ENCODE peak calls at places on chromosomes 7 and 10, in nine cellular contexts. One of them, this sample, is unnamed.

GRCh38 chr7:18798018-18798906 is 302.7 kb downstream of the HDAC9 start:
- DNase-seq in type B pancreatic cell: no peak
- DNase-seq in C1 segment of cervical spinal cord: no peak
- DNase-seq in endothelial cell: no peak
- DNase-seq in AG04449: no peak
- DNase-seq in NCI-H2029: no peak
- DNase-seq in iris pigment epithelial cell: peak; percentile 36
- DNase-seq in CD8-positive, alpha-beta memory T cell: no peak
- DNase-seq in activated CD4-positive, alpha-beta T cell treated with anti-CD3 and anti-CD28 coated beads, Interleukin-2, amount 50 U/mL, for 1 hour: no peak
- DNase-seq in this sample: no peak

GRCh38 chr7:43700059-43700501 is 29.2 kb downstream of the COA1 start:
- DNase-seq in type B pancreatic cell: no peak
- DNase-seq in C1 segment of cervical spinal cord: no peak
- DNase-seq in endothelial cell: no peak
- DNase-seq in AG04449: no peak
- DNase-seq in NCI-H2029: peak; percentile 51
- DNase-seq in iris pigment epithelial cell: peak; percentile 78
- DNase-seq in CD8-positive, alpha-beta memory T cell: no peak
- DNase-seq in activated CD4-positive, alpha-beta T cell treated with anti-CD3 and anti-CD28 coated beads, Interleukin-2, amount 50 U/mL, for 1 hour: no peak
- DNase-seq in this sample: no peak

GRCh38 chr7:158934628-158935027 is 78.3 kb downstream of the DYNC2I1 start:
- DNase-seq in type B pancreatic cell: no peak
- DNase-seq in C1 segment of cervical spinal cord: no peak
- DNase-seq in endothelial cell: no peak
- DNase-seq in AG04449: no peak
- DNase-seq in NCI-H2029: no peak
- DNase-seq in iris pigment epithelial cell: no peak
- DNase-seq in CD8-positive, alpha-beta memory T cell: no peak
- DNase-seq in activated CD4-positive, alpha-beta T cell treated with anti-CD3 and anti-CD28 coated beads, Interleukin-2, amount 50 U/mL, for 1 hour: no peak
- DNase-seq in this sample: no peak

GRCh38 chr7:100371561-100372171 is 1.6 kb upstream of the PILRA start:
- DNase-seq in type B pancreatic cell: no peak
- DNase-seq in C1 segment of cervical spinal cord: no peak
- DNase-seq in endothelial cell: no peak
- DNase-seq in AG04449: no peak
- DNase-seq in NCI-H2029: no peak
- DNase-seq in iris pigment epithelial cell: no peak
- DNase-seq in CD8-positive, alpha-beta memory T cell: no peak
- DNase-seq in activated CD4-positive, alpha-beta T cell treated with anti-CD3 and anti-CD28 coated beads, Interleukin-2, amount 50 U/mL, for 1 hour: no peak
- DNase-seq in this sample: no peak

GRCh38 chr10:50605280-50606270 is 18.2 kb downstream of the SGMS1 start:
- DNase-seq in type B pancreatic cell: no peak
- DNase-seq in C1 segment of cervical spinal cord: no peak
- DNase-seq in endothelial cell: no peak
- DNase-seq in AG04449: peak; percentile 92
- DNase-seq in NCI-H2029: peak; percentile 15
- DNase-seq in iris pigment epithelial cell: peak; percentile 99
- DNase-seq in CD8-positive, alpha-beta memory T cell: no peak
- DNase-seq in activated CD4-positive, alpha-beta T cell treated with anti-CD3 and anti-CD28 coated beads, Interleukin-2, amount 50 U/mL, for 1 hour: no peak
- DNase-seq in this sample: peak; percentile 56

GRCh38 chr7:104767826-104768536 is 246.0 kb upstream of the KMT2E start:
- DNase-seq in type B pancreatic cell: no peak
- DNase-seq in C1 segment of cervical spinal cord: no peak
- DNase-seq in endothelial cell: no peak
- DNase-seq in AG04449: no peak
- DNase-seq in NCI-H2029: no peak
- DNase-seq in iris pigment epithelial cell: no peak
- DNase-seq in CD8-positive, alpha-beta memory T cell: no peak
- DNase-seq in activated CD4-positive, alpha-beta T cell treated with anti-CD3 and anti-CD28 coated beads, Interleukin-2, amount 50 U/mL, for 1 hour: no peak
- DNase-seq in this sample: no peak

GRCh38 chr7:1533569-1534329 is 3.2 kb downstream of the MAFK start:
- DNase-seq in type B pancreatic cell: no peak
- DNase-seq in C1 segment of cervical spinal cord: no peak
- DNase-seq in endothelial cell: no peak
- DNase-seq in AG04449: peak; percentile 65
- DNase-seq in NCI-H2029: no peak
- DNase-seq in iris pigment epithelial cell: peak; percentile 91
- DNase-seq in CD8-positive, alpha-beta memory T cell: no peak
- DNase-seq in activated CD4-positive, alpha-beta T cell treated with anti-CD3 and anti-CD28 coated beads, Interleukin-2, amount 50 U/mL, for 1 hour: no peak
- DNase-seq in this sample: no peak

GRCh38 chr7:106279425-106280182 is 5.2 kb downstream of the NAMPT start:
- DNase-seq in type B pancreatic cell: no peak
- DNase-seq in C1 segment of cervical spinal cord: no peak
- DNase-seq in endothelial cell: no peak
- DNase-seq in AG04449: no peak
- DNase-seq in NCI-H2029: no peak
- DNase-seq in iris pigment epithelial cell: no peak
- DNase-seq in CD8-positive, alpha-beta memory T cell: no peak
- DNase-seq in activated CD4-positive, alpha-beta T cell treated with anti-CD3 and anti-CD28 coated beads, Interleukin-2, amount 50 U/mL, for 1 hour: no peak
- DNase-seq in this sample: no peak

GRCh38 chr10:86164912-86165311 is 201.7 kb downstream of the GRID1 start:
- DNase-seq in type B pancreatic cell: no peak
- DNase-seq in C1 segment of cervical spinal cord: no peak
- DNase-seq in endothelial cell: no peak
- DNase-seq in AG04449: no peak
- DNase-seq in NCI-H2029: no peak
- DNase-seq in iris pigment epithelial cell: no peak
- DNase-seq in CD8-positive, alpha-beta memory T cell: no peak
- DNase-seq in activated CD4-positive, alpha-beta T cell treated with anti-CD3 and anti-CD28 coated beads, Interleukin-2, amount 50 U/mL, for 1 hour: no peak
- DNase-seq in this sample: no peak

GRCh38 chr10:5196613-5197234 is at the start of gene AKR1C4:
- DNase-seq in type B pancreatic cell: no peak
- DNase-seq in C1 segment of cervical spinal cord: no peak
- DNase-seq in endothelial cell: no peak
- DNase-seq in AG04449: no peak
- DNase-seq in NCI-H2029: no peak
- DNase-seq in iris pigment epithelial cell: no peak
- DNase-seq in CD8-positive, alpha-beta memory T cell: no peak
- DNase-seq in activated CD4-positive, alpha-beta T cell treated with anti-CD3 and anti-CD28 coated beads, Interleukin-2, amount 50 U/mL, for 1 hour: no peak
- DNase-seq in this sample: no peak

GRCh38 chr7:51009716-51010496 is 227.2 kb upstream of the GRB10 start:
- DNase-seq in type B pancreatic cell: no peak
- DNase-seq in C1 segment of cervical spinal cord: no peak
- DNase-seq in endothelial cell: no peak
- DNase-seq in AG04449: no peak
- DNase-seq in NCI-H2029: no peak
- DNase-seq in iris pigment epithelial cell: peak; percentile 53
- DNase-seq in CD8-positive, alpha-beta memory T cell: no peak
- DNase-seq in activated CD4-positive, alpha-beta T cell treated with anti-CD3 and anti-CD28 coated beads, Interleukin-2, amount 50 U/mL, for 1 hour: no peak
- DNase-seq in this sample: no peak

GRCh38 chr10:96700477-96701099 is 19.7 kb downstream of the PIK3AP1 start:
- DNase-seq in type B pancreatic cell: no peak
- DNase-seq in C1 segment of cervical spinal cord: no peak
- DNase-seq in endothelial cell: no peak
- DNase-seq in AG04449: no peak
- DNase-seq in NCI-H2029: no peak
- DNase-seq in iris pigment epithelial cell: no peak
- DNase-seq in CD8-positive, alpha-beta memory T cell: no peak
- DNase-seq in activated CD4-positive, alpha-beta T cell treated with anti-CD3 and anti-CD28 coated beads, Interleukin-2, amount 50 U/mL, for 1 hour: no peak
- DNase-seq in this sample: no peak

GRCh38 chr10:17025444-17026295 is 103.9 kb downstream of the CUBN start:
- DNase-seq in type B pancreatic cell: no peak
- DNase-seq in C1 segment of cervical spinal cord: no peak
- DNase-seq in endothelial cell: no peak
- DNase-seq in AG04449: peak; percentile 95
- DNase-seq in NCI-H2029: no peak
- DNase-seq in iris pigment epithelial cell: peak; percentile 99
- DNase-seq in CD8-positive, alpha-beta memory T cell: peak; percentile 26
- DNase-seq in activated CD4-positive, alpha-beta T cell treated with anti-CD3 and anti-CD28 coated beads, Interleukin-2, amount 50 U/mL, for 1 hour: peak; percentile 51
- DNase-seq in this sample: no peak

GRCh38 chr7:76225379-76225778 is 23.7 kb downstream of the SRRM3 start:
- DNase-seq in type B pancreatic cell: no peak
- DNase-seq in C1 segment of cervical spinal cord: no peak
- DNase-seq in endothelial cell: peak; percentile 62
- DNase-seq in AG04449: no peak
- DNase-seq in NCI-H2029: no peak
- DNase-seq in iris pigment epithelial cell: peak; percentile 23
- DNase-seq in CD8-positive, alpha-beta memory T cell: no peak
- DNase-seq in activated CD4-positive, alpha-beta T cell treated with anti-CD3 and anti-CD28 coated beads, Interleukin-2, amount 50 U/mL, for 1 hour: peak; percentile 18
- DNase-seq in this sample: no peak

GRCh38 chr7:4189151-4189570 is 492.9 kb upstream of the FOXK1 start:
- DNase-seq in type B pancreatic cell: no peak
- DNase-seq in C1 segment of cervical spinal cord: peak; percentile 72
- DNase-seq in endothelial cell: no peak
- DNase-seq in AG04449: peak; percentile 0
- DNase-seq in NCI-H2029: no peak
- DNase-seq in iris pigment epithelial cell: peak; percentile 21
- DNase-seq in CD8-positive, alpha-beta memory T cell: no peak
- DNase-seq in activated CD4-positive, alpha-beta T cell treated with anti-CD3 and anti-CD28 coated beads, Interleukin-2, amount 50 U/mL, for 1 hour: no peak
- DNase-seq in this sample: peak; percentile 41

GRCh38 chr10:123433539-123433938 is 232.6 kb upstream of the GPR26 start:
- DNase-seq in type B pancreatic cell: no peak
- DNase-seq in C1 segment of cervical spinal cord: no peak
- DNase-seq in endothelial cell: no peak
- DNase-seq in AG04449: no peak
- DNase-seq in NCI-H2029: no peak
- DNase-seq in iris pigment epithelial cell: no peak
- DNase-seq in CD8-positive, alpha-beta memory T cell: no peak
- DNase-seq in activated CD4-positive, alpha-beta T cell treated with anti-CD3 and anti-CD28 coated beads, Interleukin-2, amount 50 U/mL, for 1 hour: no peak
- DNase-seq in this sample: no peak

GRCh38 chr10:1612910-1613309 is 124.4 kb downstream of the ADARB2 start:
- DNase-seq in type B pancreatic cell: no peak
- DNase-seq in C1 segment of cervical spinal cord: no peak
- DNase-seq in endothelial cell: no peak
- DNase-seq in AG04449: no peak
- DNase-seq in NCI-H2029: no peak
- DNase-seq in iris pigment epithelial cell: no peak
- DNase-seq in CD8-positive, alpha-beta memory T cell: no peak
- DNase-seq in activated CD4-positive, alpha-beta T cell treated with anti-CD3 and anti-CD28 coated beads, Interleukin-2, amount 50 U/mL, for 1 hour: no peak
- DNase-seq in this sample: no peak

GRCh38 chr10:12187321-12187905 is 8.3 kb downstream of the NUDT5 start:
- DNase-seq in type B pancreatic cell: no peak
- DNase-seq in C1 segment of cervical spinal cord: no peak
- DNase-seq in endothelial cell: no peak
- DNase-seq in AG04449: no peak
- DNase-seq in NCI-H2029: no peak
- DNase-seq in iris pigment epithelial cell: no peak
- DNase-seq in CD8-positive, alpha-beta memory T cell: no peak
- DNase-seq in activated CD4-positive, alpha-beta T cell treated with anti-CD3 and anti-CD28 coated beads, Interleukin-2, amount 50 U/mL, for 1 hour: no peak
- DNase-seq in this sample: no peak

GRCh38 chr7:148336411-148336810 is 254.2 kb upstream of the C7orf33 start:
- DNase-seq in type B pancreatic cell: no peak
- DNase-seq in C1 segment of cervical spinal cord: no peak
- DNase-seq in endothelial cell: no peak
- DNase-seq in AG04449: no peak
- DNase-seq in NCI-H2029: no peak
- DNase-seq in iris pigment epithelial cell: no peak
- DNase-seq in CD8-positive, alpha-beta memory T cell: no peak
- DNase-seq in activated CD4-positive, alpha-beta T cell treated with anti-CD3 and anti-CD28 coated beads, Interleukin-2, amount 50 U/mL, for 1 hour: no peak
- DNase-seq in this sample: no peak

GRCh38 chr7:28409716-28410627 is 2.3 kb upstream of the CREB5 start:
- DNase-seq in type B pancreatic cell: peak; percentile 71
- DNase-seq in C1 segment of cervical spinal cord: no peak
- DNase-seq in endothelial cell: peak; percentile 49
- DNase-seq in AG04449: no peak
- DNase-seq in NCI-H2029: peak; percentile 13
- DNase-seq in iris pigment epithelial cell: peak; percentile 46
- DNase-seq in CD8-positive, alpha-beta memory T cell: no peak
- DNase-seq in activated CD4-positive, alpha-beta T cell treated with anti-CD3 and anti-CD28 coated beads, Interleukin-2, amount 50 U/mL, for 1 hour: no peak
- DNase-seq in this sample: peak; percentile 43

GRCh38 chr7:98051118-98051744 is 55.4 kb upstream of the LMTK2 start:
- DNase-seq in type B pancreatic cell: no peak
- DNase-seq in C1 segment of cervical spinal cord: no peak
- DNase-seq in endothelial cell: peak; percentile 15
- DNase-seq in AG04449: no peak
- DNase-seq in NCI-H2029: peak; percentile 76
- DNase-seq in iris pigment epithelial cell: no peak
- DNase-seq in CD8-positive, alpha-beta memory T cell: peak; percentile 19
- DNase-seq in activated CD4-positive, alpha-beta T cell treated with anti-CD3 and anti-CD28 coated beads, Interleukin-2, amount 50 U/mL, for 1 hour: peak; percentile 45
- DNase-seq in this sample: no peak

GRCh38 chr7:149838992-149839408 is 825 bp downstream of the ZNF862 start:
- DNase-seq in type B pancreatic cell: no peak
- DNase-seq in C1 segment of cervical spinal cord: no peak
- DNase-seq in endothelial cell: no peak
- DNase-seq in AG04449: no peak
- DNase-seq in NCI-H2029: no peak
- DNase-seq in iris pigment epithelial cell: peak; percentile 14
- DNase-seq in CD8-positive, alpha-beta memory T cell: no peak
- DNase-seq in activated CD4-positive, alpha-beta T cell treated with anti-CD3 and anti-CD28 coated beads, Interleukin-2, amount 50 U/mL, for 1 hour: no peak
- DNase-seq in this sample: no peak

GRCh38 chr10:97593423-97593822 is 3.9 kb downstream of the C10orf62 start:
- DNase-seq in type B pancreatic cell: no peak
- DNase-seq in C1 segment of cervical spinal cord: no peak
- DNase-seq in endothelial cell: no peak
- DNase-seq in AG04449: no peak
- DNase-seq in NCI-H2029: no peak
- DNase-seq in iris pigment epithelial cell: peak; percentile 52
- DNase-seq in CD8-positive, alpha-beta memory T cell: no peak
- DNase-seq in activated CD4-positive, alpha-beta T cell treated with anti-CD3 and anti-CD28 coated beads, Interleukin-2, amount 50 U/mL, for 1 hour: no peak
- DNase-seq in this sample: peak; percentile 49

GRCh38 chr7:29604052-29604451 is 40.4 kb downstream of the PRR15 start:
- DNase-seq in type B pancreatic cell: no peak
- DNase-seq in C1 segment of cervical spinal cord: no peak
- DNase-seq in endothelial cell: no peak
- DNase-seq in AG04449: no peak
- DNase-seq in NCI-H2029: no peak
- DNase-seq in iris pigment epithelial cell: no peak
- DNase-seq in CD8-positive, alpha-beta memory T cell: no peak
- DNase-seq in activated CD4-positive, alpha-beta T cell treated with anti-CD3 and anti-CD28 coated beads, Interleukin-2, amount 50 U/mL, for 1 hour: no peak
- DNase-seq in this sample: no peak

GRCh38 chr7:112143567-112143966 is 62.6 kb downstream of the DOCK4 start:
- DNase-seq in type B pancreatic cell: no peak
- DNase-seq in C1 segment of cervical spinal cord: no peak
- DNase-seq in endothelial cell: no peak
- DNase-seq in AG04449: peak; percentile 87
- DNase-seq in NCI-H2029: no peak
- DNase-seq in iris pigment epithelial cell: peak; percentile 90
- DNase-seq in CD8-positive, alpha-beta memory T cell: no peak
- DNase-seq in activated CD4-positive, alpha-beta T cell treated with anti-CD3 and anti-CD28 coated beads, Interleukin-2, amount 50 U/mL, for 1 hour: no peak
- DNase-seq in this sample: no peak

GRCh38 chr10:80599424-80599847 is 61.7 kb downstream of the SH2D4B start:
- DNase-seq in type B pancreatic cell: no peak
- DNase-seq in C1 segment of cervical spinal cord: no peak
- DNase-seq in endothelial cell: peak; percentile 69
- DNase-seq in AG04449: no peak
- DNase-seq in NCI-H2029: peak; percentile 23
- DNase-seq in iris pigment epithelial cell: peak; percentile 48
- DNase-seq in CD8-positive, alpha-beta memory T cell: no peak
- DNase-seq in activated CD4-positive, alpha-beta T cell treated with anti-CD3 and anti-CD28 coated beads, Interleukin-2, amount 50 U/mL, for 1 hour: peak; percentile 2
- DNase-seq in this sample: no peak

GRCh38 chr10:112835933-112836564 is 114.0 kb upstream of the TCF7L2 start:
- DNase-seq in type B pancreatic cell: no peak
- DNase-seq in C1 segment of cervical spinal cord: no peak
- DNase-seq in endothelial cell: no peak
- DNase-seq in AG04449: no peak
- DNase-seq in NCI-H2029: no peak
- DNase-seq in iris pigment epithelial cell: peak; percentile 39
- DNase-seq in CD8-positive, alpha-beta memory T cell: no peak
- DNase-seq in activated CD4-positive, alpha-beta T cell treated with anti-CD3 and anti-CD28 coated beads, Interleukin-2, amount 50 U/mL, for 1 hour: no peak
- DNase-seq in this sample: peak; percentile 17

GRCh38 chr10:28533315-28533564 is 322 bp downstream of the WAC start:
- DNase-seq in type B pancreatic cell: no peak
- DNase-seq in C1 segment of cervical spinal cord: no peak
- DNase-seq in endothelial cell: no peak
- DNase-seq in AG04449: no peak
- DNase-seq in NCI-H2029: no peak
- DNase-seq in iris pigment epithelial cell: no peak
- DNase-seq in CD8-positive, alpha-beta memory T cell: no peak
- DNase-seq in activated CD4-positive, alpha-beta T cell treated with anti-CD3 and anti-CD28 coated beads, Interleukin-2, amount 50 U/mL, for 1 hour: no peak
- DNase-seq in this sample: no peak

GRCh38 chr10:126439947-126440346 is 51.7 kb upstream of the ADAM12 start:
- DNase-seq in type B pancreatic cell: no peak
- DNase-seq in C1 segment of cervical spinal cord: no peak
- DNase-seq in endothelial cell: no peak
- DNase-seq in AG04449: no peak
- DNase-seq in NCI-H2029: no peak
- DNase-seq in iris pigment epithelial cell: no peak
- DNase-seq in CD8-positive, alpha-beta memory T cell: no peak
- DNase-seq in activated CD4-positive, alpha-beta T cell treated with anti-CD3 and anti-CD28 coated beads, Interleukin-2, amount 50 U/mL, for 1 hour: no peak
- DNase-seq in this sample: no peak

GRCh38 chr7:87339373-87339897 is 6.0 kb upstream of the CROT start:
- DNase-seq in type B pancreatic cell: no peak
- DNase-seq in C1 segment of cervical spinal cord: no peak
- DNase-seq in endothelial cell: no peak
- DNase-seq in AG04449: no peak
- DNase-seq in NCI-H2029: no peak
- DNase-seq in iris pigment epithelial cell: peak; percentile 73
- DNase-seq in CD8-positive, alpha-beta memory T cell: no peak
- DNase-seq in activated CD4-positive, alpha-beta T cell treated with anti-CD3 and anti-CD28 coated beads, Interleukin-2, amount 50 U/mL, for 1 hour: no peak
- DNase-seq in this sample: no peak

GRCh38 chr7:86947956-86948355 is 111.5 kb downstream of the ELAPOR2 start:
- DNase-seq in type B pancreatic cell: no peak
- DNase-seq in C1 segment of cervical spinal cord: no peak
- DNase-seq in endothelial cell: no peak
- DNase-seq in AG04449: no peak
- DNase-seq in NCI-H2029: no peak
- DNase-seq in iris pigment epithelial cell: no peak
- DNase-seq in CD8-positive, alpha-beta memory T cell: no peak
- DNase-seq in activated CD4-positive, alpha-beta T cell treated with anti-CD3 and anti-CD28 coated beads, Interleukin-2, amount 50 U/mL, for 1 hour: no peak
- DNase-seq in this sample: no peak

This sample was measured in tibial nerve.